ENCODE peak calls at places on chromosome 13, in six cellular contexts. One of them, this sample, is unnamed.

GRCh38 chr13:106139407-106139806 is 396.1 kb downstream of the EFNB2 start:
- DNase-seq in H9: no peak
- DNase-seq in nucleus accumbens: no peak
- DNase-seq in pancreas: no peak
- DNase-seq in stimulated activated CD4-positive, alpha-beta T cell treated with anti-CD3 and anti-CD28 coated beads, Interleukin-2, amount 100 ng/mL, for 24 hours: no peak
- DNase-seq in Caco-2: no peak
- DNase-seq in this sample: no peak

GRCh38 chr13:36377822-36378480 is 31.8 kb upstream of the SPART start:
- DNase-seq in stimulated activated CD4-positive, alpha-beta T cell treated with anti-CD3 and anti-CD28 coated beads, Interleukin-2, amount 100 ng/mL, for 24 hours: no peak
- DNase-seq in nucleus accumbens: no peak
- DNase-seq in pancreas: no peak
- DNase-seq in H9: no peak
- DNase-seq in Caco-2: no peak
- DNase-seq in this sample: no peak

GRCh38 chr13:30125422-30126073 is 181.8 kb downstream of the KATNAL1 start:
- DNase-seq in nucleus accumbens: no peak
- DNase-seq in Caco-2: no peak
- DNase-seq in H9: no peak
- DNase-seq in pancreas: no peak
- DNase-seq in stimulated activated CD4-positive, alpha-beta T cell treated with anti-CD3 and anti-CD28 coated beads, Interleukin-2, amount 100 ng/mL, for 24 hours: no peak
- DNase-seq in this sample: no peak

GRCh38 chr13:61563645-61564044 is 148.0 kb upstream of the PCDH20 start:
- DNase-seq in Caco-2: no peak
- DNase-seq in stimulated activated CD4-positive, alpha-beta T cell treated with anti-CD3 and anti-CD28 coated beads, Interleukin-2, amount 100 ng/mL, for 24 hours: no peak
- DNase-seq in H9: no peak
- DNase-seq in pancreas: no peak
- DNase-seq in nucleus accumbens: no peak
- DNase-seq in this sample: no peak

GRCh38 chr13:80399340-80400163 is 58.6 kb upstream of the SPRY2 start:
- DNase-seq in stimulated activated CD4-positive, alpha-beta T cell treated with anti-CD3 and anti-CD28 coated beads, Interleukin-2, amount 100 ng/mL, for 24 hours: no peak
- DNase-seq in pancreas: no peak
- DNase-seq in H9: no peak
- DNase-seq in nucleus accumbens: no peak
- DNase-seq in Caco-2: no peak
- DNase-seq in this sample: peak

GRCh38 chr13:33859691-33860303 is 41.8 kb downstream of the RFC3 start:
- DNase-seq in stimulated activated CD4-positive, alpha-beta T cell treated with anti-CD3 and anti-CD28 coated beads, Interleukin-2, amount 100 ng/mL, for 24 hours: no peak
- DNase-seq in pancreas: no peak
- DNase-seq in nucleus accumbens: no peak
- DNase-seq in Caco-2: no peak
- DNase-seq in H9: no peak
- DNase-seq in this sample: no peak

GRCh38 chr13:110552767-110553166 is 8.8 kb downstream of the RAB20 start:
- DNase-seq in Caco-2: no peak
- DNase-seq in pancreas: peak
- DNase-seq in H9: no peak
- DNase-seq in stimulated activated CD4-positive, alpha-beta T cell treated with anti-CD3 and anti-CD28 coated beads, Interleukin-2, amount 100 ng/mL, for 24 hours: no peak
- DNase-seq in nucleus accumbens: no peak
- DNase-seq in this sample: no peak

GRCh38 chr13:93925976-93926375 is 553.5 kb downstream of the DCT start:
- DNase-seq in stimulated activated CD4-positive, alpha-beta T cell treated with anti-CD3 and anti-CD28 coated beads, Interleukin-2, amount 100 ng/mL, for 24 hours: no peak
- DNase-seq in nucleus accumbens: no peak
- DNase-seq in Caco-2: no peak
- DNase-seq in H9: no peak
- DNase-seq in pancreas: no peak
- DNase-seq in this sample: no peak

GRCh38 chr13:106349080-106349841 is 186.2 kb downstream of the EFNB2 start:
- DNase-seq in nucleus accumbens: no peak
- DNase-seq in stimulated activated CD4-positive, alpha-beta T cell treated with anti-CD3 and anti-CD28 coated beads, Interleukin-2, amount 100 ng/mL, for 24 hours: no peak
- DNase-seq in H9: peak
- DNase-seq in pancreas: no peak
- DNase-seq in Caco-2: peak
- DNase-seq in this sample: no peak

GRCh38 chr13:69935043-69935442 is 172.6 kb upstream of the ATXN8OS start:
- DNase-seq in pancreas: no peak
- DNase-seq in nucleus accumbens: no peak
- DNase-seq in Caco-2: no peak
- DNase-seq in stimulated activated CD4-positive, alpha-beta T cell treated with anti-CD3 and anti-CD28 coated beads, Interleukin-2, amount 100 ng/mL, for 24 hours: no peak
- DNase-seq in H9: no peak
- DNase-seq in this sample: peak

GRCh38 chr13:47747901-47748300 is 253.2 kb downstream of the SUCLA2 start:
- DNase-seq in stimulated activated CD4-positive, alpha-beta T cell treated with anti-CD3 and anti-CD28 coated beads, Interleukin-2, amount 100 ng/mL, for 24 hours: no peak
- DNase-seq in pancreas: no peak
- DNase-seq in nucleus accumbens: no peak
- DNase-seq in H9: peak
- DNase-seq in Caco-2: no peak
- DNase-seq in this sample: no peak

GRCh38 chr13:20258208-20258962 is 26.3 kb upstream of the GJB6 start:
- DNase-seq in stimulated activated CD4-positive, alpha-beta T cell treated with anti-CD3 and anti-CD28 coated beads, Interleukin-2, amount 100 ng/mL, for 24 hours: no peak
- DNase-seq in pancreas: no peak
- DNase-seq in Caco-2: no peak
- DNase-seq in nucleus accumbens: no peak
- DNase-seq in H9: no peak
- DNase-seq in this sample: no peak

GRCh38 chr13:99481357-99481756 is 19.9 kb upstream of the TM9SF2 start:
- DNase-seq in nucleus accumbens: no peak
- DNase-seq in Caco-2: no peak
- DNase-seq in stimulated activated CD4-positive, alpha-beta T cell treated with anti-CD3 and anti-CD28 coated beads, Interleukin-2, amount 100 ng/mL, for 24 hours: no peak
- DNase-seq in pancreas: no peak
- DNase-seq in H9: no peak
- DNase-seq in this sample: no peak

GRCh38 chr13:99991013-99991805 is 9.6 kb downstream of the ZIC2 start:
- DNase-seq in Caco-2: no peak
- DNase-seq in pancreas: no peak
- DNase-seq in stimulated activated CD4-positive, alpha-beta T cell treated with anti-CD3 and anti-CD28 coated beads, Interleukin-2, amount 100 ng/mL, for 24 hours: no peak
- DNase-seq in nucleus accumbens: no peak
- DNase-seq in H9: peak
- DNase-seq in this sample: no peak

GRCh38 chr13:69194130-69194529 is 913.5 kb upstream of the ATXN8OS start:
- DNase-seq in stimulated activated CD4-positive, alpha-beta T cell treated with anti-CD3 and anti-CD28 coated beads, Interleukin-2, amount 100 ng/mL, for 24 hours: no peak
- DNase-seq in pancreas: no peak
- DNase-seq in nucleus accumbens: no peak
- DNase-seq in Caco-2: no peak
- DNase-seq in H9: no peak
- DNase-seq in this sample: no peak

GRCh38 chr13:109779074-109779473 is 7.3 kb downstream of the IRS2 start:
- DNase-seq in pancreas: no peak
- DNase-seq in stimulated activated CD4-positive, alpha-beta T cell treated with anti-CD3 and anti-CD28 coated beads, Interleukin-2, amount 100 ng/mL, for 24 hours: peak
- DNase-seq in H9: no peak
- DNase-seq in nucleus accumbens: no peak
- DNase-seq in Caco-2: no peak
- DNase-seq in this sample: peak

GRCh38 chr13:99436686-99437416 is 64.4 kb upstream of the TM9SF2 start:
- DNase-seq in nucleus accumbens: peak
- DNase-seq in stimulated activated CD4-positive, alpha-beta T cell treated with anti-CD3 and anti-CD28 coated beads, Interleukin-2, amount 100 ng/mL, for 24 hours: peak
- DNase-seq in H9: peak
- DNase-seq in Caco-2: peak
- DNase-seq in pancreas: peak
- DNase-seq in this sample: peak

GRCh38 chr13:33639158-33639557 is 178.8 kb upstream of the RFC3 start:
- DNase-seq in stimulated activated CD4-positive, alpha-beta T cell treated with anti-CD3 and anti-CD28 coated beads, Interleukin-2, amount 100 ng/mL, for 24 hours: no peak
- DNase-seq in Caco-2: peak
- DNase-seq in nucleus accumbens: no peak
- DNase-seq in pancreas: no peak
- DNase-seq in H9: no peak
- DNase-seq in this sample: no peak

GRCh38 chr13:94056362-94056990 is 423.0 kb downstream of the DCT start:
- DNase-seq in nucleus accumbens: no peak
- DNase-seq in Caco-2: no peak
- DNase-seq in stimulated activated CD4-positive, alpha-beta T cell treated with anti-CD3 and anti-CD28 coated beads, Interleukin-2, amount 100 ng/mL, for 24 hours: no peak
- DNase-seq in H9: no peak
- DNase-seq in pancreas: no peak
- DNase-seq in this sample: no peak

GRCh38 chr13:49253997-49254396 is 6.3 kb downstream of the CDADC1 start:
- DNase-seq in H9: no peak
- DNase-seq in Caco-2: no peak
- DNase-seq in pancreas: no peak
- DNase-seq in nucleus accumbens: no peak
- DNase-seq in stimulated activated CD4-positive, alpha-beta T cell treated with anti-CD3 and anti-CD28 coated beads, Interleukin-2, amount 100 ng/mL, for 24 hours: no peak
- DNase-seq in this sample: no peak

GRCh38 chr13:30816733-30817132 is 81.4 kb downstream of the ALOX5AP start:
- DNase-seq in nucleus accumbens: no peak
- DNase-seq in H9: no peak
- DNase-seq in stimulated activated CD4-positive, alpha-beta T cell treated with anti-CD3 and anti-CD28 coated beads, Interleukin-2, amount 100 ng/mL, for 24 hours: no peak
- DNase-seq in Caco-2: no peak
- DNase-seq in pancreas: no peak
- DNase-seq in this sample: no peak

GRCh38 chr13:99347911-99348451 is 40.8 kb upstream of the GPR183 start:
- DNase-seq in nucleus accumbens: no peak
- DNase-seq in pancreas: no peak
- DNase-seq in Caco-2: no peak
- DNase-seq in stimulated activated CD4-positive, alpha-beta T cell treated with anti-CD3 and anti-CD28 coated beads, Interleukin-2, amount 100 ng/mL, for 24 hours: no peak
- DNase-seq in H9: no peak
- DNase-seq in this sample: peak

GRCh38 chr13:96299235-96299634 is 209.3 kb downstream of the HS6ST3 start:
- DNase-seq in nucleus accumbens: no peak
- DNase-seq in Caco-2: no peak
- DNase-seq in H9: no peak
- DNase-seq in pancreas: no peak
- DNase-seq in stimulated activated CD4-positive, alpha-beta T cell treated with anti-CD3 and anti-CD28 coated beads, Interleukin-2, amount 100 ng/mL, for 24 hours: no peak
- DNase-seq in this sample: peak

GRCh38 chr13:76043882-76044281 is 407.8 kb downstream of the LMO7 start:
- DNase-seq in stimulated activated CD4-positive, alpha-beta T cell treated with anti-CD3 and anti-CD28 coated beads, Interleukin-2, amount 100 ng/mL, for 24 hours: no peak
- DNase-seq in Caco-2: no peak
- DNase-seq in pancreas: no peak
- DNase-seq in nucleus accumbens: no peak
- DNase-seq in H9: no peak
- DNase-seq in this sample: no peak

GRCh38 chr13:104098421-104098820 is 1032.2 kb upstream of the SLC10A2 start:
- DNase-seq in pancreas: no peak
- DNase-seq in Caco-2: no peak
- DNase-seq in H9: no peak
- DNase-seq in nucleus accumbens: no peak
- DNase-seq in stimulated activated CD4-positive, alpha-beta T cell treated with anti-CD3 and anti-CD28 coated beads, Interleukin-2, amount 100 ng/mL, for 24 hours: no peak
- DNase-seq in this sample: no peak

GRCh38 chr13:54750521-54750920 is 1721.9 kb downstream of the OLFM4 start:
- DNase-seq in pancreas: no peak
- DNase-seq in nucleus accumbens: no peak
- DNase-seq in H9: no peak
- DNase-seq in stimulated activated CD4-positive, alpha-beta T cell treated with anti-CD3 and anti-CD28 coated beads, Interleukin-2, amount 100 ng/mL, for 24 hours: no peak
- DNase-seq in Caco-2: no peak
- DNase-seq in this sample: no peak

GRCh38 chr13:111152836-111153235 is 37.7 kb downstream of the ARHGEF7 start:
- DNase-seq in stimulated activated CD4-positive, alpha-beta T cell treated with anti-CD3 and anti-CD28 coated beads, Interleukin-2, amount 100 ng/mL, for 24 hours: no peak
- DNase-seq in nucleus accumbens: no peak
- DNase-seq in H9: no peak
- DNase-seq in Caco-2: peak
- DNase-seq in pancreas: no peak
- DNase-seq in this sample: no peak

GRCh38 chr13:43005460-43006236 is 13.6 kb upstream of the EPSTI1 start:
- DNase-seq in H9: no peak
- DNase-seq in pancreas: no peak
- DNase-seq in nucleus accumbens: no peak
- DNase-seq in Caco-2: no peak
- DNase-seq in stimulated activated CD4-positive, alpha-beta T cell treated with anti-CD3 and anti-CD28 coated beads, Interleukin-2, amount 100 ng/mL, for 24 hours: no peak
- DNase-seq in this sample: no peak

GRCh38 chr13:80454245-80454644 is 113.3 kb upstream of the SPRY2 start:
- DNase-seq in pancreas: no peak
- DNase-seq in Caco-2: no peak
- DNase-seq in H9: no peak
- DNase-seq in stimulated activated CD4-positive, alpha-beta T cell treated with anti-CD3 and anti-CD28 coated beads, Interleukin-2, amount 100 ng/mL, for 24 hours: no peak
- DNase-seq in nucleus accumbens: no peak
- DNase-seq in this sample: peak

GRCh38 chr13:102596147-102597028 is at the start of gene TPP2:
- DNase-seq in stimulated activated CD4-positive, alpha-beta T cell treated with anti-CD3 and anti-CD28 coated beads, Interleukin-2, amount 100 ng/mL, for 24 hours: peak
- DNase-seq in nucleus accumbens: peak
- DNase-seq in H9: peak
- DNase-seq in pancreas: peak
- DNase-seq in Caco-2: peak
- DNase-seq in this sample: peak

GRCh38 chr13:29791997-29792775 is 58.2 kb downstream of the UBL3 start:
- DNase-seq in H9: no peak
- DNase-seq in pancreas: no peak
- DNase-seq in nucleus accumbens: no peak
- DNase-seq in stimulated activated CD4-positive, alpha-beta T cell treated with anti-CD3 and anti-CD28 coated beads, Interleukin-2, amount 100 ng/mL, for 24 hours: no peak
- DNase-seq in Caco-2: no peak
- DNase-seq in this sample: no peak

GRCh38 chr13:107809125-107809524 is 406.2 kb downstream of the LIG4 start:
- DNase-seq in stimulated activated CD4-positive, alpha-beta T cell treated with anti-CD3 and anti-CD28 coated beads, Interleukin-2, amount 100 ng/mL, for 24 hours: no peak
- DNase-seq in Caco-2: no peak
- DNase-seq in nucleus accumbens: no peak
- DNase-seq in pancreas: no peak
- DNase-seq in H9: no peak
- DNase-seq in this sample: no peak

GRCh38 chr13:85528578-85529215 is 270.5 kb downstream of the SLITRK6 start:
- DNase-seq in pancreas: no peak
- DNase-seq in stimulated activated CD4-positive, alpha-beta T cell treated with anti-CD3 and anti-CD28 coated beads, Interleukin-2, amount 100 ng/mL, for 24 hours: no peak
- DNase-seq in nucleus accumbens: no peak
- DNase-seq in Caco-2: no peak
- DNase-seq in H9: no peak
- DNase-seq in this sample: no peak

GRCh38 chr13:50485979-50486935 is 357.2 kb downstream of the DLEU7 start:
- DNase-seq in pancreas: no peak
- DNase-seq in nucleus accumbens: no peak
- DNase-seq in H9: no peak
- DNase-seq in stimulated activated CD4-positive, alpha-beta T cell treated with anti-CD3 and anti-CD28 coated beads, Interleukin-2, amount 100 ng/mL, for 24 hours: no peak
- DNase-seq in Caco-2: no peak
- DNase-seq in this sample: no peak

GRCh38 chr13:87677043-87677333 is 5.8 kb downstream of the SLITRK5 start:
- DNase-seq in nucleus accumbens: no peak
- DNase-seq in H9: no peak
- DNase-seq in pancreas: no peak
- DNase-seq in stimulated activated CD4-positive, alpha-beta T cell treated with anti-CD3 and anti-CD28 coated beads, Interleukin-2, amount 100 ng/mL, for 24 hours: no peak
- DNase-seq in Caco-2: no peak
- DNase-seq in this sample: no peak

GRCh38 chr13:59750860-59751259 is 412.9 kb downstream of the DIAPH3 start:
- DNase-seq in H9: peak
- DNase-seq in stimulated activated CD4-positive, alpha-beta T cell treated with anti-CD3 and anti-CD28 coated beads, Interleukin-2, amount 100 ng/mL, for 24 hours: no peak
- DNase-seq in Caco-2: no peak
- DNase-seq in nucleus accumbens: peak
- DNase-seq in pancreas: no peak
- DNase-seq in this sample: no peak

This sample was measured in NAMALWA.